ENCODE peak calls at places on chromosomes 2 and 18, in five cellular contexts. One of them, this sample, is unnamed.

GRCh38 chr2:86622878-86623548 is 652 bp downstream of the RNF103 start:
- DNase-seq in iris pigment epithelial cell: no peak
- DNase-seq in epithelial cell of proximal tubule: no peak
- DNase-seq in HFFc6: no peak
- DNase-seq in occipital lobe: peak
- DNase-seq in this sample: no peak

GRCh38 chr2:191302459-191303155 is 57.4 kb downstream of the MYO1B start:
- DNase-seq in HFFc6: no peak
- DNase-seq in iris pigment epithelial cell: no peak
- DNase-seq in occipital lobe: no peak
- DNase-seq in epithelial cell of proximal tubule: no peak
- DNase-seq in this sample: no peak

GRCh38 chr2:11598228-11598731 is 64.4 kb downstream of the GREB1 start:
- DNase-seq in epithelial cell of proximal tubule: no peak
- DNase-seq in HFFc6: no peak
- DNase-seq in iris pigment epithelial cell: peak
- DNase-seq in occipital lobe: no peak
- DNase-seq in this sample: peak

GRCh38 chr2:41955641-41956040 is 92.2 kb upstream of the PKDCC start:
- DNase-seq in epithelial cell of proximal tubule: no peak
- DNase-seq in iris pigment epithelial cell: no peak
- DNase-seq in HFFc6: no peak
- DNase-seq in occipital lobe: no peak
- DNase-seq in this sample: no peak

GRCh38 chr2:32168513-32168912 is 2.8 kb downstream of the SLC30A6 start:
- DNase-seq in epithelial cell of proximal tubule: peak
- DNase-seq in iris pigment epithelial cell: no peak
- DNase-seq in occipital lobe: no peak
- DNase-seq in HFFc6: no peak
- DNase-seq in this sample: no peak

GRCh38 chr2:39736593-39736992 is 42.5 kb downstream of the THUMPD2 start:
- DNase-seq in occipital lobe: no peak
- DNase-seq in epithelial cell of proximal tubule: no peak
- DNase-seq in iris pigment epithelial cell: peak
- DNase-seq in HFFc6: peak
- DNase-seq in this sample: no peak

GRCh38 chr2:179443175-179443574 is 178.5 kb upstream of the SESTD1 start:
- DNase-seq in epithelial cell of proximal tubule: no peak
- DNase-seq in occipital lobe: no peak
- DNase-seq in HFFc6: no peak
- DNase-seq in iris pigment epithelial cell: no peak
- DNase-seq in this sample: no peak

GRCh38 chr2:85049236-85049635 is 78.3 kb downstream of the KCMF1 start:
- DNase-seq in occipital lobe: no peak
- DNase-seq in HFFc6: no peak
- DNase-seq in epithelial cell of proximal tubule: no peak
- DNase-seq in iris pigment epithelial cell: no peak
- DNase-seq in this sample: no peak

GRCh38 chr2:96321230-96322103 is 3.6 kb upstream of the ITPRIPL1 start:
- DNase-seq in iris pigment epithelial cell: peak
- DNase-seq in occipital lobe: peak
- DNase-seq in epithelial cell of proximal tubule: no peak
- DNase-seq in HFFc6: no peak
- DNase-seq in this sample: no peak

GRCh38 chr18:43758734-43759133 is 481.4 kb upstream of the SYT4 start:
- DNase-seq in epithelial cell of proximal tubule: no peak
- DNase-seq in occipital lobe: no peak
- DNase-seq in iris pigment epithelial cell: no peak
- DNase-seq in HFFc6: no peak
- DNase-seq in this sample: no peak

GRCh38 chr2:121172456-121172855 is 112.5 kb downstream of the TFCP2L1 start:
- DNase-seq in occipital lobe: no peak
- DNase-seq in epithelial cell of proximal tubule: no peak
- DNase-seq in HFFc6: no peak
- DNase-seq in iris pigment epithelial cell: no peak
- DNase-seq in this sample: no peak

GRCh38 chr2:210199186-210199765 is 26.0 kb downstream of the ACADL start:
- DNase-seq in epithelial cell of proximal tubule: no peak
- DNase-seq in occipital lobe: no peak
- DNase-seq in HFFc6: peak
- DNase-seq in iris pigment epithelial cell: peak
- DNase-seq in this sample: no peak

GRCh38 chr2:64228126-64228678 is 84.0 kb upstream of the PELI1 start:
- DNase-seq in HFFc6: peak
- DNase-seq in iris pigment epithelial cell: peak
- DNase-seq in occipital lobe: peak
- DNase-seq in epithelial cell of proximal tubule: no peak
- DNase-seq in this sample: peak

GRCh38 chr2:42045956-42046748 is 1.7 kb upstream of the PKDCC start:
- DNase-seq in epithelial cell of proximal tubule: no peak
- DNase-seq in iris pigment epithelial cell: no peak
- DNase-seq in HFFc6: no peak
- DNase-seq in occipital lobe: no peak
- DNase-seq in this sample: no peak

GRCh38 chr2:101820519-101820918 is 123.0 kb downstream of the MAP4K4 start:
- DNase-seq in occipital lobe: no peak
- DNase-seq in HFFc6: peak
- DNase-seq in epithelial cell of proximal tubule: no peak
- DNase-seq in iris pigment epithelial cell: peak
- DNase-seq in this sample: no peak